ENCODE peak calls at places on chromosomes 5 and 9, in ten cellular contexts. C is body of pancreas, A is heart right ventricle, U is caudate nucleus, Z is cardiac muscle cell, B is uterus, P is Peyer's patch, H is WERI-Rb-1, X is RWPE1, V is mesenchymal stem cell. I is an unnamed sample.

GRCh38 chr9:16154570-16155078 is 601.8 kb downstream of the CCDC171 start:
- DNase-seq in Z (peak), U (no peak), B (no peak), H (peak), X (no peak), P (peak), V (no peak), C (peak), A (no peak), I (no peak)

GRCh38 chr5:96279796-96280542 is 153.1 kb downstream of the PCSK1 start:
- DNase-seq in P (no peak), H (no peak), V (no peak), B (no peak), C (no peak), Z (no peak), U (no peak), X (peak), A (no peak), I (no peak)

GRCh38 chr5:143177263-143177994 is 226.1 kb downstream of the NR3C1 start:
- DNase-seq in H (no peak), X (peak), P (no peak), A (no peak), Z (no peak), V (no peak), B (no peak), U (no peak), C (no peak), I (no peak)

GRCh38 chr5:132100672-132101261 is 27.2 kb downstream of the CSF2 start:
- DNase-seq in B (no peak), C (no peak), V (no peak), H (no peak), U (no peak), Z (no peak), A (no peak), P (no peak), X (no peak), I (peak)

GRCh38 chr9:107870221-107870620 is 380.7 kb upstream of the KLF4 start:
- DNase-seq in C (no peak), V (no peak), H (no peak), A (no peak), P (no peak), B (no peak), U (no peak), Z (no peak), X (no peak), I (no peak)

GRCh38 chr5:58548104-58548503 is 34.8 kb upstream of the RAB3C start:
- DNase-seq in C (no peak), P (no peak), X (no peak), B (no peak), H (peak), A (no peak), V (no peak), Z (no peak), U (no peak), I (no peak)

GRCh38 chr5:127080001-127080478 is 6.7 kb upstream of the C5orf63 start:
- DNase-seq in X (peak), V (peak), A (no peak), B (no peak), Z (peak), C (no peak), P (no peak), U (no peak), H (peak), I (no peak)

GRCh38 chr5:149372041-149372805 is 6.9 kb downstream of the IL17B start:
- DNase-seq in H (no peak), U (no peak), C (no peak), P (no peak), B (no peak), V (no peak), X (no peak), Z (no peak), A (no peak), I (no peak)

GRCh38 chr5:157516016-157516415 is 56.0 kb downstream of the NIPAL4 start:
- DNase-seq in V (peak), C (no peak), X (peak), H (peak), Z (no peak), A (no peak), P (no peak), B (peak), U (no peak), I (no peak)

GRCh38 chr9:4116708-4117460 is 183.0 kb downstream of the GLIS3 start:
- DNase-seq in V (no peak), U (no peak), H (no peak), X (no peak), B (no peak), A (no peak), C (no peak), P (no peak), Z (no peak), I (no peak)

GRCh38 chr9:126499005-126499910 is 114.5 kb upstream of the LMX1B start:
- DNase-seq in X (peak), C (peak), B (peak), Z (peak), H (peak), A (peak), P (peak), V (peak), U (no peak), I (no peak)

GRCh38 chr9:91159664-91160121 is 202.0 kb downstream of the AUH start:
- DNase-seq in P (peak), Z (no peak), H (no peak), A (peak), U (no peak), V (no peak), B (peak), C (peak), X (no peak), I (no peak)

GRCh38 chr5:110727025-110727314 is 499 bp upstream of the TMEM232 start:
- DNase-seq in C (no peak), B (no peak), Z (peak), X (no peak), H (no peak), V (no peak), P (no peak), U (no peak), A (no peak), I (no peak)

GRCh38 chr9:30796806-30797205 is 1587.6 kb upstream of the ACO1 start:
- DNase-seq in U (no peak), P (no peak), Z (no peak), H (no peak), X (no peak), V (no peak), C (no peak), B (no peak), A (no peak), I (no peak)

GRCh38 chr5:178192244-178192643 is 5.1 kb upstream of the GMCL2 start:
- DNase-seq in X (no peak), C (no peak), Z (no peak), A (no peak), H (no peak), V (no peak), P (no peak), B (no peak), U (no peak), I (no peak)

GRCh38 chr9:130010151-130010988 is 32.6 kb downstream of the FNBP1 start:
- DNase-seq in Z (no peak), P (no peak), H (no peak), A (no peak), C (no peak), X (no peak), V (no peak), B (no peak), U (no peak), I (no peak)

GRCh38 chr5:127351418-127351817 is 60.8 kb downstream of the MEGF10 start:
- DNase-seq in Z (no peak), A (no peak), C (no peak), U (no peak), B (no peak), V (no peak), X (no peak), P (no peak), H (no peak), I (no peak)

GRCh38 chr9:129708799-129709198 is 43.4 kb downstream of the PRRX2 start:
- DNase-seq in B (no peak), H (no peak), C (no peak), V (no peak), Z (peak), X (no peak), U (no peak), A (no peak), P (no peak), I (no peak)

GRCh38 chr5:176365663-176366574 is 632 bp downstream of the ARL10 start:
- DNase-seq in A (peak), P (peak), H (no peak), X (peak), B (peak), Z (peak), C (no peak), V (peak), U (peak), I (peak)

GRCh38 chr5:35247645-35248034 is 17.4 kb upstream of the PRLR start:
- DNase-seq in H (no peak), V (no peak), C (peak), Z (no peak), B (no peak), P (no peak), A (no peak), U (no peak), X (peak), I (no peak)

GRCh38 chr5:144566747-144567415 is 396.2 kb downstream of the KCTD16 start:
- DNase-seq in Z (no peak), H (no peak), X (peak), B (no peak), U (no peak), C (no peak), A (no peak), P (no peak), V (peak), I (no peak)

GRCh38 chr9:134055981-134056461 is 11.8 kb downstream of the BRD3 start:
- DNase-seq in V (no peak), B (peak), U (peak), A (peak), X (peak), Z (no peak), C (peak), P (peak), H (no peak), I (no peak)

GRCh38 chr9:95502248-95502647 is 14.5 kb downstream of the PTCH1 start:
- DNase-seq in V (no peak), Z (no peak), H (no peak), X (no peak), A (no peak), U (no peak), C (no peak), P (no peak), B (no peak), I (no peak)

GRCh38 chr9:68844196-68844595 is 139.2 kb downstream of the PIP5K1B start:
- DNase-seq in P (no peak), H (no peak), U (no peak), A (no peak), C (no peak), V (no peak), B (no peak), Z (no peak), X (no peak), I (no peak)

GRCh38 chr5:33931136-33931535 is 5.0 kb upstream of the RXFP3 start:
- DNase-seq in A (no peak), B (no peak), U (no peak), X (no peak), C (no peak), H (no peak), Z (no peak), V (no peak), P (no peak), I (no peak)

GRCh38 chr9:5762421-5762820 is 70.5 kb downstream of the ERMP1 start:
- DNase-seq in V (no peak), A (no peak), U (no peak), Z (no peak), X (no peak), P (no peak), H (no peak), B (no peak), C (no peak), I (no peak)

GRCh38 chr9:23117621-23118020 is 671.0 kb downstream of the DMRTA1 start:
- DNase-seq in P (no peak), B (no peak), H (no peak), A (no peak), Z (peak), V (peak), U (no peak), X (peak), C (no peak), I (no peak)

GRCh38 chr5:157820593-157821252 is 38.2 kb downstream of the CLINT1 start:
- DNase-seq in C (no peak), V (peak), A (peak), U (no peak), H (no peak), X (peak), B (no peak), Z (peak), P (no peak), I (peak)

GRCh38 chr9:116933251-116933650 is 246.1 kb downstream of the TRIM32 start:
- DNase-seq in V (no peak), A (no peak), Z (no peak), X (peak), B (no peak), U (no peak), C (no peak), H (peak), P (no peak), I (no peak)

GRCh38 chr9:91555132-91555531 is 131.5 kb upstream of the NFIL3 start:
- DNase-seq in U (no peak), C (no peak), Z (no peak), X (no peak), V (no peak), A (no peak), B (no peak), H (no peak), P (no peak), I (no peak)

GRCh38 chr9:79929285-79929684 is 357.5 kb downstream of the TLE4 start:
- DNase-seq in Z (no peak), X (no peak), H (no peak), A (no peak), C (no peak), B (no peak), V (no peak), U (no peak), P (no peak), I (no peak)

GRCh38 chr5:167699434-167699833 is 592.0 kb upstream of the WWC1 start:
- DNase-seq in H (no peak), P (no peak), X (peak), B (no peak), U (no peak), V (peak), A (no peak), Z (peak), C (no peak), I (no peak)

DNA sequence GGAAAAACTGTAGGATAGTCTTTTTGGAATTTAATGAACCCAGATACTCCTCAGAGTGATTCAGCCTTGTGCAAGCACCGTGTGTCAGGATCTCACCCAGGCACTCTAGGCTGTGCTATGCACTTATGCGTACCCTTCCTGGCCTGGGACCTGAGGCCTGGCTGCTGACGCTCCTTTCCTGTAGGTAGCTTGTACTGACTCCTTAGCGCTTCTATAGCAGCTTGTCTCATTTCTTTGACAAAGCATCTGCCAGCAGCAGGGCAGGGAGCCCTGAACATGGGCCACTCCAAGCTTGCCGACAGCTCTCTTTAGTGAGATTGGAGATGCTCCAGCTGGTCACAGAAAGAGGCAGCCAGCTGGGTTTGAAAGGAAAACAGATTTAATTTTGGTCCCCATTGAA is 147.3 kb downstream of the SGCD start:
- DNase-seq in P (no peak), U (peak), B (peak), A (peak), C (no peak), X (no peak), H (no peak), Z (peak), V (peak), I (no peak)
- H3K27ac ChIP-seq in P (peak), U (peak), B (peak), A (no peak), C (no peak), X (peak), H (no peak), Z (peak), V (no peak), I (no peak)

GRCh38 chr9:125258160-125258559 is 3.5 kb upstream of the GAPVD1 start:
- DNase-seq in U (no peak), B (no peak), C (no peak), X (no peak), P (no peak), A (no peak), V (no peak), H (no peak), Z (no peak), I (no peak)

GRCh38 chr9:125261501-125262216 is at the start of gene GAPVD1:
- DNase-seq in B (peak), A (peak), C (peak), P (peak), V (peak), H (peak), X (peak), U (peak), Z (peak), I (peak)

GRCh38 chr9:125258832-125259534 is 2.6 kb upstream of the GAPVD1 start:
- DNase-seq in H (no peak), B (no peak), X (no peak), Z (no peak), A (no peak), C (no peak), P (no peak), U (no peak), V (no peak), I (no peak)

GRCh38 chr9:125260564-125260963 is 1.1 kb upstream of the GAPVD1 start:
- DNase-seq in A (no peak), C (no peak), P (no peak), X (no peak), V (no peak), Z (no peak), H (no peak), U (no peak), B (no peak), I (no peak)

GRCh38 chr9:125262217-125262991 is 778 bp downstream of the GAPVD1 start:
- DNase-seq in V (no peak), X (peak), Z (peak), H (no peak), B (no peak), P (no peak), C (no peak), A (no peak), U (no peak), I (peak)
- H3K27ac ChIP-seq in V (no peak), X (peak), Z (peak), H (peak), B (peak), P (peak), C (peak), A (peak), U (peak), I (peak)

GRCh38 chr5:1858436-1858835 is 24.3 kb downstream of the IRX4 start:
- DNase-seq in P (no peak), B (no peak), H (no peak), X (no peak), C (no peak), V (no peak), Z (no peak), U (no peak), A (no peak), I (no peak)

GRCh38 chr5:1860021-1860610 is 22.6 kb downstream of the IRX4 start:
- DNase-seq in B (no peak), P (no peak), C (no peak), A (no peak), H (no peak), X (no peak), V (no peak), U (no peak), Z (no peak), I (no peak)

GRCh38 chr5:1859099-1859498 is 23.6 kb downstream of the IRX4 start:
- DNase-seq in X (no peak), B (no peak), U (no peak), H (no peak), C (no peak), Z (no peak), P (no peak), V (no peak), A (no peak), I (no peak)

GRCh38 chr5:1857256-1857600 is 25.5 kb downstream of the IRX4 start:
- DNase-seq in V (no peak), U (no peak), X (no peak), B (no peak), Z (no peak), P (no peak), H (no peak), A (no peak), C (no peak), I (no peak)

GRCh38 chr5:1860949-1861348 is 21.8 kb downstream of the IRX4 start:
- DNase-seq in Z (no peak), H (no peak), U (no peak), B (no peak), X (no peak), V (no peak), C (no peak), P (no peak), A (peak), I (no peak)
- H3K27ac ChIP-seq in Z (no peak), H (no peak), U (no peak), B (no peak), X (no peak), V (no peak), C (no peak), P (no peak), A (peak), I (no peak)

DNA sequence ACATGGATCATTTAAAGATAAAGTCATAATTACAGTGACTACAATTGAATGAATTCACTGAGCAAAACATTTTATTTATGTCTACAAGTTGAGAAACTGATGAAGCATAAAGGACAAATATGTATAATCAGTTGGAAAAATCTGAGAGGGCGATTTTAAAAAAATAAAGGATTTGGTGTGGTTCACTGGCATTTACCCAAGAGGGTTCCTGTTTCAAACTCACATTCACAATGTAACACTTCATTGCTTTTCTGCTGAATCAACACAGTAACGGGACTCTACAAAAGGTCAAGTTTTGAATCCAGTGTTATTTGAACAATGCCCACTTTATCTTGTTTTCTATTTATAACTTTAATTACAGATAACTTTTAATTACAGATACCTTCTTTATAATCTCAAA is 138.6 kb downstream of the NUDT12 start:
- DNase-seq in B (no peak), A (no peak), P (no peak), Z (no peak), C (no peak), U (no peak), H (no peak), V (no peak), X (no peak), I (no peak)
- H3K27ac ChIP-seq in B (no peak), A (no peak), P (no peak), Z (no peak), C (no peak), U (no peak), H (no peak), V (no peak), X (no peak), I (no peak)

GRCh38 chr5:68258531-68258930 is 43.0 kb downstream of the PIK3R1 start:
- DNase-seq in A (no peak), H (no peak), U (no peak), C (no peak), Z (no peak), B (no peak), P (no peak), X (no peak), V (no peak), I (peak)

GRCh38 chr5:68261174-68262021 is 45.8 kb downstream of the PIK3R1 start:
- DNase-seq in H (no peak), C (no peak), Z (no peak), U (no peak), P (no peak), X (no peak), B (no peak), V (peak), A (no peak), I (no peak)

GRCh38 chr5:68257207-68257606 is 41.7 kb downstream of the PIK3R1 start:
- DNase-seq in Z (no peak), V (no peak), A (no peak), X (no peak), P (no peak), U (no peak), H (no peak), C (no peak), B (no peak), I (no peak)

GRCh38 chr5:68259696-68260095 is 44.1 kb downstream of the PIK3R1 start:
- DNase-seq in P (no peak), V (no peak), Z (no peak), U (no peak), X (no peak), C (no peak), H (no peak), A (no peak), B (no peak), I (no peak)

DNA sequence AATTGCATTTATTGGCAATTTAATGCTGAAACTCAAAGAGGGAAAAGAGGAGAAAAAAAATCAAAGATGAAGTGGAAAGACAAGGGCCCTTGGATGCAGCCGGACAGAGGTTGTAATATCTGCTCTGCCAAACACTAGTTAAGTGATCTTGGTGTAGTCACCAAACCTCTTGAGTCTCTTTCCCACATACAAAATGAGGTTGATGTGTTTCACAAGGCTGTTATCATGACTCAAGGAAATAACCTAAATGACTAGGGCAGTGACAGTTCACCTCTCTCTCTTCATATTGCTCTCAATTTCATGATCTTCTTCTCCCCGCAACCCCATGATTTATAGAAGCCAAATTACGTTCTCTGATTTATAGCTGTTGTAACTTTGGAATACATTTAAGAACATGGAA is 44.9 kb downstream of the PIK3R1 start:
- DNase-seq in A (no peak), P (no peak), V (peak), H (no peak), B (no peak), X (no peak), U (no peak), C (no peak), Z (no peak), I (no peak)
- H3K27ac ChIP-seq in A (peak), P (peak), V (no peak), H (no peak), B (peak), X (no peak), U (peak), C (no peak), Z (no peak), I (peak)

GRCh38 chr5:42806004-42806700 is 5.5 kb downstream of the SELENOP start:
- DNase-seq in B (no peak), U (no peak), Z (no peak), A (no peak), X (no peak), C (no peak), H (no peak), P (no peak), V (no peak), I (no peak)
- H3K27ac ChIP-seq in B (no peak), U (no peak), Z (no peak), A (no peak), X (no peak), C (no peak), H (no peak), P (no peak), V (no peak), I (no peak)

I was measured in CD4-positive, CD25-positive, alpha-beta regulatory T cell.